ENCODE peak calls at places on chromosomes 16 and 17, in four cellular contexts. C is keratinocyte, Y is H9, U is SK-N-SH. L is an unnamed sample.
A peak's percentile ranks its signal among the peaks of the same experiment; 100 is the strongest.

GRCh38 chr17:75067856-75068255 is 19.9 kb upstream of the SLC16A5 start:
- DNase-seq in Y (no peak), U (no peak), C (no peak), L (no peak)

GRCh38 chr16:31875112-31875803 is 1.7 kb downstream of the ZNF267 start:
- DNase-seq in U (no peak), C (no peak), Y (no peak), L (no peak)

GRCh38 chr16:12674096-12674495 is 129.6 kb downstream of the CPPED1 start:
- DNase-seq in C (no peak), U (no peak), Y (no peak), L (no peak)

GRCh38 chr17:66811683-66812054 is 23.2 kb upstream of the CACNG5 start:
- DNase-seq in U (no peak), Y (no peak), C (no peak), L (no peak)

GRCh38 chr17:41539979-41540701 is 12.0 kb upstream of the KRT19 start:
- DNase-seq in Y (no peak), U (peak; percentile 24), C (no peak), L (no peak)

GRCh38 chr16:14501331-14502255 is 128.5 kb downstream of the PARN start:
- DNase-seq in U (peak; percentile 42), C (peak; percentile 81), Y (peak; percentile 80), L (peak; percentile 83)

GRCh38 chr17:68511254-68511670 is 968 bp upstream of the PRKAR1A start:
- DNase-seq in C (no peak), Y (no peak), U (no peak), L (no peak)

GRCh38 chr16:68086336-68086821 is 1.2 kb downstream of the NFATC3 start:
- DNase-seq in Y (no peak), U (peak; percentile 39), C (no peak), L (no peak)

GRCh38 chr16:61024180-61024900 is 1011.9 kb downstream of the CDH8 start:
- DNase-seq in C (no peak), U (no peak), Y (no peak), L (no peak)

GRCh38 chr17:16997514-16998429 is 25.9 kb upstream of the TNFRSF13B start:
- DNase-seq in Y (no peak), C (no peak), U (peak; percentile 80), L (no peak)

GRCh38 chr17:1232786-1233185 is 37.5 kb upstream of the BHLHA9 start:
- DNase-seq in C (no peak), Y (no peak), U (no peak), L (no peak)

GRCh38 chr17:42275527-42276358 is 448 bp downstream of the STAT5B start:
- DNase-seq in U (peak; percentile 65), C (no peak), Y (peak; percentile 52), L (peak; percentile 35)

GRCh38 chr16:58495861-58496331 is 4.0 kb upstream of the NDRG4 start:
- DNase-seq in U (no peak), C (no peak), Y (peak; percentile 34), L (no peak)
- H3K4me2 ChIP-seq in U (peak overlapping the region; percentile 80), C (no peak overlapping the region), Y (no peak overlapping the region), L (no peak overlapping the region)

DNA sequence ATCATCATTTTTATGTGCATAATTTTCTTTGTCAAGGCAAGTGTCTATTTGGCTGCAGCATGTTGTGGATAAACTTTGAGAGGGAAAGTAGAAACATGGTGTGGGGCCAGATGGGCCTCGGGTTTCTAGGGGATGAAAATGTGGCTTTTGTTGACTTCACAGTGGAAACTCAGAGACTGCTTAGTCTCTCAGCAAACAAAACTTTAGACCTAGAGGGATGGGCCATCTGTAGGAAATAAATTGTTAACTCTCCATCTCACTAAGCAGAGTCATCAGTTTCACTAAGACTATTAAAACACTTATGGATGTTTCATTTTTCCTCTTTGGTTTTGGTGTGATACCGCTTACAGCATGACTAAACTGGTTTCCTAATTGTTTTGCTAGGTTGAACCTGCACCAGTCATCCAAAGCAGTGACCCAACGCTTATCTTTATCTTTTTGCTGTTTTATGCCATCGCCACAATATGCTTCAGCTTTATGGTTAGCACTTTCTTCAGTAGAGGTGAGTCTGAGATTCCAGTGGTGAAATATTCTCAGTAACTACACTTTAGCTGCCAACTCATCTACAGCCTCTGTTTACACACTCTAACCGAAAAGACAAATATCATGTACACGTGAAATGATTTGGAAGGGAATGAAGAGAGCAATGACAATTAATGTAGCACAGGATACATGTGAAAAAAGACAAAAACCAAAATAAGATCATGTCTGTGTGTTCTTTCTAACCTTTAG is 60.6 kb upstream of the CRYM start:
- DNase-seq in Y (no peak), U (no peak), C (no peak), L (peak; percentile 25)
- H3K4me2 ChIP-seq in Y (no peak overlapping the region), U (no peak overlapping the region), C (no peak overlapping the region), L (no peak overlapping the region)

GRCh38 chr16:71410146-71410545 is 31.7 kb downstream of the TLE7 start:
- DNase-seq in C (no peak), U (no peak), Y (no peak), L (no peak)
- H3K4me2 ChIP-seq in C (no peak overlapping the region), U (no peak overlapping the region), Y (no peak overlapping the region), L (no peak overlapping the region)

GRCh38 chr16:24781256-24781655 is 51.8 kb downstream of the TNRC6A start:
- DNase-seq in U (no peak), Y (no peak), C (no peak), L (no peak)
- H3K4me2 ChIP-seq in U (no peak overlapping the region), Y (no peak overlapping the region), C (no peak overlapping the region), L (no peak overlapping the region)